ENCODE peak calls at places on chromosomes 1 and 21, in four cellular contexts. E is astrocyte of the cerebellum, Y is BE2C, A is psoas muscle. C is an unnamed sample.

GRCh38 chr1:200877839-200878551 is 5.2 kb downstream of the GPR25 start:
- DNase-seq in A (no peak), Y (no peak), E (no peak), C (no peak)

GRCh38 chr1:246564839-246565750 is 966 bp downstream of the TFB2M start:
- DNase-seq in E (no peak), A (no peak), Y (no peak), C (no peak)

GRCh38 chr1:68207129-68207689 is 25.1 kb downstream of the WLS start:
- DNase-seq in E (peak), Y (no peak), A (no peak), C (no peak)

GRCh38 chr21:25506887-25507286 is 100.4 kb downstream of the MRPL39 start:
- DNase-seq in A (no peak), E (no peak), Y (no peak), C (no peak)

GRCh38 chr1:21568006-21568746 is 59.0 kb downstream of the ALPL start:
- DNase-seq in Y (no peak), E (no peak), A (no peak), C (no peak)

GRCh38 chr1:151908228-151908691 is 1.1 kb downstream of the THEM4 start:
- DNase-seq in E (no peak), Y (no peak), A (no peak), C (no peak)

GRCh38 chr1:93180723-93181613 is at the start of gene CCDC18:
- DNase-seq in Y (no peak), E (no peak), A (no peak), C (no peak)

GRCh38 chr1:76239470-76239918 is 164.9 kb downstream of the ST6GALNAC3 start:
- DNase-seq in E (no peak), Y (no peak), A (no peak), C (no peak)

GRCh38 chr1:93979718-93980319 is 70.6 kb upstream of the GCLM start:
- DNase-seq in A (no peak), Y (no peak), E (no peak), C (peak)

GRCh38 chr1:41977329-41977728 is 58.6 kb upstream of the HIVEP3 start:
- DNase-seq in E (no peak), A (no peak), Y (no peak), C (no peak)

GRCh38 chr1:76203132-76203531 is 128.6 kb downstream of the ST6GALNAC3 start:
- DNase-seq in E (no peak), Y (no peak), A (no peak), C (peak)

GRCh38 chr1:30101477-30102227 is 621.7 kb downstream of the MATN1 start:
- DNase-seq in A (peak), Y (peak), E (no peak), C (no peak)

GRCh38 chr1:160520582-160520981 is 2.5 kb downstream of the SLAMF6 start:
- DNase-seq in E (no peak), Y (no peak), A (no peak), C (no peak)

GRCh38 chr1:2455757-2456156 is 20.3 kb upstream of the PLCH2 start:
- DNase-seq in Y (no peak), A (no peak), E (no peak), C (no peak)

GRCh38 chr1:175090775-175091174 is 23.1 kb downstream of the TNN start:
- DNase-seq in E (no peak), Y (no peak), A (peak), C (no peak)

GRCh38 chr1:40668769-40669525 is 3.5 kb upstream of the RIMS3 start:
- DNase-seq in Y (peak), E (peak), A (peak), C (no peak)

GRCh38 chr1:175222296-175222938 is 29.8 kb upstream of the KIAA0040 start:
- DNase-seq in Y (no peak), A (no peak), E (no peak), C (no peak)

GRCh38 chr21:38848187-38848609 is 42.5 kb downstream of the ETS2 start:
- DNase-seq in A (no peak), E (no peak), Y (no peak), C (no peak)

GRCh38 chr1:247111636-247112478 is 7.7 kb upstream of the ZNF669 start:
- DNase-seq in A (peak), Y (peak), E (no peak), C (no peak)

GRCh38 chr1:244069499-244069898 is 18.4 kb downstream of the ZBTB18 start:
- DNase-seq in Y (no peak), E (no peak), A (no peak), C (no peak)

GRCh38 chr1:10541286-10541685 is 66.5 kb downstream of the PEX14 start:
- DNase-seq in E (no peak), Y (no peak), A (no peak), C (no peak)

GRCh38 chr1:244319283-244320132 is 132.2 kb downstream of the ADSS2 start:
- DNase-seq in A (no peak), Y (no peak), E (peak), C (no peak)

GRCh38 chr1:12153181-12153785 is 13.5 kb upstream of the TNFRSF1B start:
- DNase-seq in E (no peak), Y (peak), A (peak), C (no peak)

GRCh38 chr21:38343691-38344090 is 86.9 kb downstream of the KCNJ15 start:
- DNase-seq in E (no peak), A (no peak), Y (no peak), C (peak)

GRCh38 chr1:112396668-112397025 is 633 bp downstream of the CTTNBP2NL start:
- DNase-seq in Y (no peak), A (no peak), E (no peak), C (no peak)

GRCh38 chr21:42550817-42551216 is 37.2 kb downstream of the SLC37A1 start:
- DNase-seq in A (no peak), E (no peak), Y (no peak), C (no peak)

GRCh38 chr1:72011721-72012120 is 270.6 kb downstream of the NEGR1 start:
- DNase-seq in A (no peak), E (no peak), Y (no peak), C (no peak)

GRCh38 chr1:82795503-82796149 is 994.9 kb downstream of the ADGRL2 start:
- DNase-seq in E (no peak), Y (no peak), A (no peak), C (no peak)

GRCh38 chr1:56658254-56658653 is 13.1 kb downstream of the PRKAA2 start:
- DNase-seq in E (no peak), A (no peak), Y (no peak), C (no peak)

GRCh38 chr1:15173863-15174614 is 20.5 kb downstream of the TMEM51 start:
- DNase-seq in E (no peak), A (no peak), Y (no peak), C (no peak)

GRCh38 chr1:9593492-9594465 is 5.1 kb downstream of the TMEM201 start:
- DNase-seq in E (no peak), Y (peak), A (peak), C (no peak)

GRCh38 chr1:89022167-89022959 is at the start of gene GBP3:
- DNase-seq in E (peak), A (no peak), Y (no peak), C (peak)

GRCh38 chr1:66598670-66599069 is 64.7 kb downstream of the SGIP1 start:
- DNase-seq in Y (no peak), E (peak), A (no peak), C (no peak)

GRCh38 chr1:116881879-116882520 is 27.7 kb upstream of the PTGFRN start:
- DNase-seq in Y (peak), E (no peak), A (no peak), C (no peak)

GRCh38 chr1:25561426-25562100 is 18.2 kb downstream of the LDLRAP1 start:
- DNase-seq in Y (no peak), A (peak), E (no peak), C (no peak)

GRCh38 chr1:245516178-245516829 is 361.5 kb downstream of the KIF26B start:
- DNase-seq in E (peak), Y (peak), A (no peak), C (no peak)

GRCh38 chr1:53026254-53026653 is 35.8 kb upstream of the PODN start:
- DNase-seq in E (no peak), Y (no peak), A (no peak), C (no peak)

GRCh38 chr1:34831721-34832246 is 27.8 kb downstream of the SMIM12 start:
- DNase-seq in E (no peak), A (no peak), Y (peak), C (no peak)

DNA sequence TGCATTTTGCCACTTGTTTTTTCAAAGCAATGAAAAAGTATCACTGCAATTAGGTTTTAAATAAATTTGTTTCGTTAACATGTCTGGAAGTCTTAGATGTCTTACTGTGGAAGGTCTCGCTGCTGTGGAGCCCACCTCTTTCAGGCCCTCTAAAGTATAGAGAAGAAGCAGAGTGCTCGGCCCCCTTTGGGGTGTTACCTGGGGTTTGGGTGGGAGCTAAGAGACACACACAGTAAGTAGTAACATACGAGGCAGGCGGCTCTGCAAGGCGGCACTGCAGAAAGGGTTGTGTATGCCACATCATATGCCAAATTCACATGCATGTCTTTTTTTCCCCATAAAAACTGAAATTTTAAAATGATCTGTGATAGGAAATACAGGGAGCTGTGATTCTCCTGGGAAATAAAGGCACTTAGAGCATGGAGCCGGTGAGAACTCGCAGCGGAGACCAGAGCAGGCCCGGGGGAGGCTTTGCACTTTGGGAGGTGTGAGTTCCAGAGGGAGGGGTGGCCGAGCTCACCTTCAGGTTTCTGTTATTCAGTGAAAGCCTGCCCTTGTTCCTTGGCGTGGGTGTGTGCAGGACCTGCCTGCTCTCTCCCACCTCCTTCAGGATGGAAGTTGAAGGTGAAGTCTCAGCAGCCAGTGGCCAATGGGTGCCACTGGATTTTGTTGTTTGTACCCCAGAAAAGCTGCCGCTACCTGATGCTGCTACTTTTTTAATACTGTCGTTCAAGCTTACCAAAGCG is 35.7 kb upstream of the PWP2 start:
- DNase-seq in A (no peak), E (no peak), Y (no peak), C (no peak)
- TF ChIP-seq CTCF in A (no peak), E (no peak), Y (no peak), C (peak)

DNA sequence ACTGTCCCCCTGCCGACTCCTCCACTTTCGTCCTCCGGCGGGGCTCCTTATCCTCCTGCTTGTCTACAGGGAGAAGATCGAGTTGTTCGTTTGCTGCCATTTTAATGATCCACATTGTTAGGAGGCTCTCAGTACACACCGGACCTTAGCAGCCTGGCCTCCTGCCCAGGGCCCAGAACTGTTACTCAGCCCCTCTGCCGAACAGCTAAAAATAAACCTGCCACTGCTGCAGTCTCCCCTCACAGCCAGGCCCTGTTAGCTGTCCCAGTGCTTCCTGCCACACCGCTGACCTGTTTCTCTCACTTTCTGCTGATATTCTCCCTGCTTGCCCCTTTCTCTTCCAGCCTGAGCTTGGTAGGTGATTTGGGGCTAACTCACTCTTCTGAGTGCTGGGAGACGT is 8.3 kb downstream of the MAPKAPK2 start:
- DNase-seq in A (peak), E (no peak), Y (no peak), C (no peak)
- H3K4me3 ChIP-seq in A (peak), E (no peak), Y (no peak), C (peak)

GRCh38 chr1:39173119-39173994 is 31.1 kb upstream of the MACF1 start:
- DNase-seq in Y (no peak), E (no peak), A (no peak), C (no peak)
- TF ChIP-seq CTCF in Y (no peak), E (peak), A (no peak), C (peak)

GRCh38 chr21:15059397-15059796 is 5.4 kb downstream of the NRIP1 start:
- DNase-seq in A (no peak), Y (no peak), E (no peak), C (no peak)
- H3K4me3 ChIP-seq in A (peak), Y (no peak), E (no peak), C (peak)

GRCh38 chr21:36169465-36170128 is 13.0 kb downstream of the DOP1B start:
- DNase-seq in Y (no peak), E (no peak), A (no peak), C (no peak)
- TF ChIP-seq CTCF in Y (peak), E (peak), A (no peak), C (peak)

GRCh38 chr1:198639581-198640235 is 868 bp downstream of the PTPRC start:
- DNase-seq in E (no peak), Y (no peak), A (no peak), C (no peak)
- H3K4me3 ChIP-seq in E (no peak), Y (no peak), A (peak), C (no peak)

GRCh38 chr1:230568008-230568407 is 74.3 kb upstream of the COG2 start:
- DNase-seq in A (no peak), Y (peak), E (no peak), C (no peak)
- TF ChIP-seq CTCF in A (no peak), Y (peak), E (peak), C (peak)

GRCh38 chr1:975365-975764 is 6.5 kb downstream of the PERM1 start:
- DNase-seq in Y (no peak), E (no peak), A (no peak), C (no peak)
- H3K4me3 ChIP-seq in Y (no peak), E (no peak), A (no peak), C (no peak)

GRCh38 chr1:168610111-168610510 is 33.7 kb downstream of the XCL1 start:
- DNase-seq in Y (no peak), A (no peak), E (no peak), C (no peak)

GRCh38 chr1:168615965-168616364 is 39.6 kb downstream of the XCL1 start:
- DNase-seq in E (no peak), Y (no peak), A (no peak), C (no peak)

GRCh38 chr1:168613038-168613451 is 36.6 kb downstream of the XCL1 start:
- DNase-seq in A (peak), Y (peak), E (no peak), C (no peak)

GRCh38 chr1:168618351-168618750 is 41.9 kb downstream of the XCL1 start:
- DNase-seq in A (no peak), Y (no peak), E (no peak), C (no peak)

DNA sequence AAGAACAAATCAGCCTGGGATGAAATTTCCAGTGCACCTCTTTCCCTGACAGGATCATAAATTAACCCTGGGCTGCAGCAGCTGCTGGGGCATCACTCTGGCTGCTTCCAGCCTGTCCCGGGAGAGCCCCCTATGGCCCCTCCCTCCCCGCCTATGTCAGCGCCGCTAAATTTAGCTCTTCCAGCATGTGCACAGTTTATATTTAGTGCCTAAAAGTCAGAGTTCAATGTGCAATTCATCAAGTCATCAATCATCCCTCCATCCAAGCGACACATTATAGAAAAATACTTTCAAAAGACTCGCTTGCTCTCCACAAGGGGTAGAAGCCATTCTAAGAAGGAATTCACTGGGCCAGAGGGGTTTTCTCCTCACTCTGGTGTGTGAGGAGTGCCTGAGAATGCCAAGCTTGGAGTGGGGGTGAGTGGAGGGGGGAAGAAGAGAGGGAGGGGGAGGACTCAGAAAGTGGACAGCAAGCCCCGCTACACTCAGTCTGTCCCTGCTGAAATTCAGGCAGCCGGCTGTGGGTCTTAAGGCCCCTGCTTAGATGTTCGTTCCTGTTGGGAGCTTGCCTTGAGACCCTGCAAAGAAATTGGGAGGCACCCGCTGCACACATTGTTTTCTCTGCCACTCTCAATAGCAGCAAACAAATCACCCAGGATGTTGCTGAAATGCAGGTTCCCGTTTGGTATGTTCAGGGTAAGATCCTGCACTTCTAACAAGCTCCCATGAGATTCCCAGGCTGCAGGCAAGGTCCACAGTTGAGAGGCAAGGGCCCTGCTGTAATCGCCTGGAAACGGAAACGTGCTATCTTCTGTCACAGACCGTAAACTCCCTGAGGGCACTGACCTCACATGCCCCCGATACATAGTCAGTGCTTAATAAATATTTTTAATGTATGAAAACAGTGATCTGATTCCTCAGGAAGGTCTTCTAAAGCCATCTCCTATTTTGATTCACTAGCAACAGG is 37.6 kb downstream of the XCL1 start:
- DNase-seq in A (peak), E (no peak), Y (peak), C (no peak)
- TF ChIP-seq CTCF in A (no peak), E (no peak), Y (peak), C (no peak)

DNA sequence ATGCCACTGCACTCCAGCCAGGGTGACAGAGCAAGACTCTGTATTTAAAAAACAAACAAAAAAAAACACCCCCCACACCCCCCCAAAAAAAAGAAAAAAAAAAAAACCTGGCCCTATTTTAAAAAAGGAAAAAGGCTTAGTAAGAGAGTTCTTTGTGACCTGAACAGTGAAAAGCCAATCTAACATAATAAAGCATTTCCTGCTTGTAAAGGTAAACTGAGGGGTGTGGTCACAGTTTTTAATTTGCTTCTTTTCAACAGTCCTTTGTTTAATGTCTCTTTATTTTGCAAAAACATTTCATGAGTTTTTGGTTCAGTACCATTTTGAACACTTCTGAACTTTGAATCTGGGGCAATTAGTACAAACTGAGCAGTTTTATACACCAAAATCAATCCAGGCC is 37.6 kb downstream of the TOR3A start:
- DNase-seq in E (no peak), A (no peak), Y (no peak), C (no peak)
- H3K4me3 ChIP-seq in E (no peak), A (no peak), Y (no peak), C (no peak)